ENCODE peak calls at places on chromosomes 7 and 10, in four cellular contexts. J is K562, N is GM12878, D is WTC11. F is an unnamed sample.

GRCh38 chr10:18279202-18279601 is 139.0 kb downstream of the CACNB2 start:
- DNase-seq in N (no peak), J (no peak), D (no peak), F (no peak)

GRCh38 chr7:1825877-1826741 is 156.0 kb downstream of the ELFN1 start:
- DNase-seq in J (no peak), N (no peak), D (no peak), F (no peak)

GRCh38 chr10:121813211-121813812 is 114.5 kb downstream of the ATE1 start:
- DNase-seq in N (no peak), J (no peak), D (no peak), F (no peak)

GRCh38 chr10:132276706-132277105 is 31.0 kb downstream of the STK32C start:
- DNase-seq in N (no peak), D (no peak), J (no peak), F (no peak)

GRCh38 chr10:14128519-14128918 is 202.2 kb downstream of the FRMD4A start:
- DNase-seq in N (no peak), D (no peak), J (no peak), F (no peak)

GRCh38 chr7:126924477-126924876 is 328.3 kb downstream of the GRM8 start:
- DNase-seq in D (no peak), J (no peak), N (no peak), F (no peak)

GRCh38 chr7:54672519-54672918 is 86.5 kb downstream of the SEC61G start:
- DNase-seq in D (no peak), J (peak), N (no peak), F (no peak)

GRCh38 chr10:107814865-107815487 is 650.5 kb upstream of the SORCS1 start:
- DNase-seq in J (no peak), D (peak), N (peak), F (peak)

GRCh38 chr7:44077681-44078091 is 4.6 kb downstream of the POLM start:
- DNase-seq in J (no peak), D (no peak), N (no peak), F (no peak)

GRCh38 chr7:3912291-3912690 is 611.2 kb downstream of the SDK1 start:
- DNase-seq in J (no peak), N (no peak), D (no peak), F (no peak)

DNA sequence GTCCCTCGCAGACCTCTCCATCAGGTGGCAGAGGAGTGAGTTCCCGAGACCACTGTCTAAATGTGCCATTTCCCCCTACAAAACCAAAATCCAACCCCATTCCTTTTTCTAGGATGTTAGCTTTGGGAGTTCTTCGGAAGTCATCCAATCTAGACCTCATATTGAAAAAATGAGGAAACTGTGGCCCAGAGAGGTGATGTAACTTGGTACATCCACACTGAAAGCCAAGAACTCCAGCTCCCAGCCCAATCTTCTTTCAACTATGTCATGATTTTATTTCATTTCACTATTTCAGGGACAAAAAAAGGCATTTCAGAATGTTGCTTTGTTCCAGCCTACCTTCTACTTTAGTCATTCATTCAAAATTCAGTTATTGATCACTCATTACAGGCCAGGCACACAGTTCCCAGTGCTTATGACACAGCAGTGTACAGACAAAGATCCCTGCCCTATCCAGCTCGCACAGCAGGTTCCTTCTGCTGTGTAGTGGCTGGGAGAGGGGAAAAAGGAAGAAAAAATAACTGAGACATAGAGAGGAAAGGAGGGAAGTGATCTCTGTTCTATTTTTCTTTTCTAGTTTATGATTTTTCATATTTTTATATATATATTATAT is 35.8 kb downstream of the SCRN1 start:
- DNase-seq in J (no peak), D (no peak), N (no peak), F (no peak)
- TF ChIP-seq USF1 in J (no peak), D (no peak), N (no peak), F (no peak)

DNA sequence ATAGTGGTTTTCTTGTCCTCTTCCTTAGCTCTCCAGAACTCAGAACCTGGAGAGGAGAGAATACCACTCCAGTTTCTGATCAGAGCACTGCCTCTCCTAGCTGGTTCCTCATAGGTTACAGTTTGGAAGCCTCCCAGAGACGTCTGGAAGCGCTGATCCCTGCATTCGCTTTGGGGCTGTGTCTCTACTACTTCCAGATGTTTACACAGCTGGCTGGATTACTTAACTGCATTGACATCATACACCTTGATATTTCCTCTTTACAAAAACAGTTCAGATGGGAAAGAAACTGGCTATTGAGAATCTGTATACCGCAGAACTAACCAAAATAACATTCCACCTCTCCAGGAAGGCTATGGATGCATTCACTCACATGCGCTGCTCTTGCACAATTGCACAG is 327.2 kb upstream of the ZMIZ1 start:
- DNase-seq in J (no peak), N (no peak), D (no peak), F (no peak)
- TF ChIP-seq USF1 in J (no peak), N (no peak), D (no peak), F (no peak)

DNA sequence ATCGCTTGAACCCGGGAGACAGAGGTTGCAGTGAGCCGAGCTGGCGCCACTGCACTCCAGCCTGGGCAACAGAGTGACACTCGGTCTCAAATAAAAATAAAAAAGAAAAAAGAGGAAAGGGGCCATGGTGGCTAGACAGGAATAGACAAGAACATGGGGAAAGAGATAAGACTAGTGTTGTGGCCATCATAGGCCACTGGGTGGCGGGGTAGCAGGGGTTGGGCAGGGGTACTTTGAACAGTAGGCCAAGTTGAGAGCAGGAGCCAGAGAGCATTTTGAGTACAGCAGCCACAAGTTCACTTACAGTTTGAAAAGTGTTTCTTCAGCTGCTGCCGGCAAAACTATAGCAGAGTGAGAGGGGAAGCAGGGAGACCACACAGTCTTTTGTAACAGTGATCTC is 656.0 kb downstream of the CNTNAP2 start:
- DNase-seq in N (no peak), D (peak), J (no peak), F (no peak)
- TF ChIP-seq USF1 in N (no peak), D (no peak), J (no peak), F (no peak)

GRCh38 chr7:75064291-75064690 is 9.3 kb downstream of the RCC1L start:
- DNase-seq in D (no peak), N (no peak), J (no peak), F (no peak)
- TF ChIP-seq USF1 in D (no peak), N (no peak), J (no peak), F (no peak)

GRCh38 chr7:72035275-72035674 is 376.9 kb downstream of the CALN1 start:
- DNase-seq in D (no peak), N (no peak), J (no peak), F (no peak)
- TF ChIP-seq USF1 in D (no peak), N (no peak), J (no peak), F (no peak)

GRCh38 chr10:7720478-7720877 is 17.4 kb downstream of the ITIH2 start:
- DNase-seq in N (no peak), D (no peak), J (no peak), F (no peak)

GRCh38 chr10:7722927-7723529 is 19.9 kb downstream of the ITIH2 start:
- DNase-seq in D (no peak), J (no peak), N (no peak), F (no peak)

GRCh38 chr10:7718685-7719084 is 15.6 kb downstream of the ITIH2 start:
- DNase-seq in N (no peak), D (no peak), J (no peak), F (no peak)

GRCh38 chr10:7715515-7715914 is 12.4 kb downstream of the ITIH2 start:
- DNase-seq in J (no peak), D (no peak), N (no peak), F (no peak)

GRCh38 chr10:7717767-7718166 is 14.7 kb downstream of the ITIH2 start:
- DNase-seq in J (no peak), N (no peak), D (no peak), F (no peak)
- TF ChIP-seq USF1 in J (no peak), N (no peak), D (no peak), F (no peak)

GRCh38 chr10:36385693-36386092 is 739.7 kb upstream of the ANKRD30A start:
- DNase-seq in N (no peak), D (no peak), J (no peak), F (no peak)

GRCh38 chr10:36393800-36394199 is 731.6 kb upstream of the ANKRD30A start:
- DNase-seq in D (no peak), N (no peak), J (no peak), F (no peak)

GRCh38 chr10:36388162-36388561 is 737.2 kb upstream of the ANKRD30A start:
- DNase-seq in D (no peak), N (no peak), J (no peak), F (no peak)

DNA sequence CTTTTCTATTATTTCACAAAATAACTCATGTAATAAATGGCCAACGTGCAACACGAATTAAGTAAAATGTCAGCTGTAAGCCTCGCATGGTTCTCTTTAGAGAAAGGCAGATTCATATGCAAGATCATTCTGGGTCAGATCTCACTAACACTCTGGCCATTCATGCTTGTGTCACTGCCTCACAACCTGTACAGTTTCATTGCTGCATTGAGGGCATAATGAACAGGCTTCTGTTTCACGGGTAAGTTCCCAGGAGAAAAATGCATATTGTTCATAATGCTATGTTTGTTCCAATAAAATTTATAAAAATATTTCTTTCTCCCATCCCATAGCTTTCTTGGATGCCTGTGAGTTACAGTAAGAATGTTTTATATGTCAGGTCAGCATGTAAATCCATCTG is 734.0 kb upstream of the ANKRD30A start:
- DNase-seq in D (no peak), N (no peak), J (no peak), F (no peak)
- TF ChIP-seq USF1 in D (no peak), N (no peak), J (no peak), F (no peak)

F was measured in SK-N-SH.